ENCODE peak calls at places on chromosome 1, in six cellular contexts. G, Y, K, M, C and X are unnamed samples.

GRCh38 chr1:156356875-156357534 is 12.0 kb upstream of the RHBG start:
- DNase-seq in G (peak), Y (peak), K (no peak), M (peak), C (peak), X (no peak)

GRCh38 chr1:181131255-181131901 is 42.9 kb downstream of the IER5 start:
- DNase-seq in G (peak), Y (no peak), K (no peak), M (peak), C (no peak), X (no peak)

GRCh38 chr1:29709711-29710169 is 473.4 kb downstream of the PTPRU start:
- DNase-seq in G (no peak), Y (no peak), K (peak), M (no peak), C (no peak), X (no peak)

GRCh38 chr1:23196627-23197328 is 20.5 kb downstream of the HTR1D start:
- DNase-seq in G (no peak), Y (no peak), K (peak), M (no peak), C (no peak), X (peak)

GRCh38 chr1:166874464-166874863 is 1.6 kb downstream of the TADA1 start:
- DNase-seq in G (no peak), Y (no peak), K (no peak), M (no peak), C (no peak), X (no peak)

GRCh38 chr1:71228727-71229371 is 148.0 kb upstream of the ZRANB2 start:
- DNase-seq in G (no peak), Y (no peak), K (no peak), M (no peak), C (no peak), X (no peak)

GRCh38 chr1:59146651-59147358 is 150.1 kb upstream of the FGGY start:
- DNase-seq in G (peak), Y (no peak), K (peak), M (no peak), C (peak), X (no peak)

GRCh38 chr1:203526572-203526971 is 32.6 kb downstream of the OPTC start:
- DNase-seq in G (no peak), Y (no peak), K (no peak), M (no peak), C (no peak), X (no peak)

GRCh38 chr1:153649137-153649866 is 9.2 kb upstream of the SNAPIN start:
- DNase-seq in G (no peak), Y (no peak), K (no peak), M (no peak), C (peak), X (no peak)

GRCh38 chr1:200211157-200211556 is 183.6 kb downstream of the NR5A2 start:
- DNase-seq in G (no peak), Y (no peak), K (peak), M (no peak), C (no peak), X (peak)

GRCh38 chr1:153628638-153629342 is 556 bp downstream of the S100A1 start:
- DNase-seq in G (no peak), Y (no peak), K (no peak), M (no peak), C (no peak), X (no peak)

GRCh38 chr1:167947733-167948132 is 10.9 kb upstream of the MPC2 start:
- DNase-seq in G (no peak), Y (no peak), K (no peak), M (no peak), C (no peak), X (no peak)

GRCh38 chr1:116909511-116910378 is at the start of gene PTGFRN:
- DNase-seq in G (peak), Y (peak), K (peak), M (no peak), C (peak), X (no peak)

GRCh38 chr1:20366076-20366765 is 75.5 kb downstream of the VWA5B1 start:
- DNase-seq in G (peak), Y (no peak), K (peak), M (no peak), C (no peak), X (no peak)

GRCh38 chr1:238257018-238257417 is 366.3 kb upstream of the ZP4 start:
- DNase-seq in G (no peak), Y (no peak), K (no peak), M (no peak), C (no peak), X (no peak)

DNA sequence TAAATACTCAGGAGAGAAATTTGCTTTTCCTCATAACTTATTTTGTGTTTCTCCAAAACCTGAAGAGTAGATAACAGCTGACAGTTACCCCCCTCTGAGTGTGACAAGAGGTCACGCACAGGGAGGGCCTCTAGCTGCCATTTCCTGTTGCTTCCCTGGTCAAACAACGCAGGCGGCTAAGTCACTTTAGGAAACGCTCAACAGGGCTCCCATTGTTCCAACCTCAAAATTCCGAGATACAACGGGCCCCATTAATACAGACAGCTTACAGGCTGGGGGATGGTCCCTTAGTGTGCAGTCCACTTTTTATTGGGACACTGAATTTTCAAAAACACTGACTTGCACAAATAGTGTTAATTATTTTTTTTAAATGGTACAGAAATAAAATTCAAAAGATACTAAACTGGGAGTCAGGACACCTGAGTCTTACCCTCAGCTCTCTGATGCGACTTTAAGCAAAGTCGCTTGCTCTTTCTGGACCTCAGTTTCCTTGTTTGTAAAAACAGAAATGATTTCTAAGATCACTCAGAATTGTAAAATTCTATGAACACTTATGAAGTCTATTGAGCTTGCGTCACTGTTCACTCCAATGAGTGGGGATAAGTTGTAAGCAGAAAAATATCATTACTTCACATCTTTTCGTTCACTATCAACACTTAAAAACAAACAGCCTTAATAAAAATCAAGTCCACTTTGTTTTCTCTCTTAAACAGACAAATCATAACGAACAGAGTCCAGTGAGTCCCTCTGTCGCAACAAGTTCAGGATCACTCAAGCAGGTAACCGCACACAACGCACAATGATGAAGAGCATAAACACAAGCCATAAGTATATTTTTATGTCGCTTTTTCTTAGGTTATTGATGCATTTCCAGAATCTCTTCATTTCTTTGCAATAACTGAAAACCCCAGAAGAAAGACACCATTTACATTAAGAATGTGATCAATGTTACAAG is 13.5 kb downstream of the LZIC start:
- DNase-seq in G (no peak), Y (no peak), K (no peak), M (no peak), C (no peak), X (no peak)
- H3K27ac ChIP-seq in G (no peak), Y (no peak), K (no peak), M (no peak), C (no peak), X (no peak)

GRCh38 chr1:86154581-86155060 is 2.0 kb downstream of the COL24A1 start:
- DNase-seq in G (peak), Y (no peak), K (peak), M (no peak), C (no peak), X (no peak)

GRCh38 chr1:86149591-86149990 is 7.0 kb downstream of the COL24A1 start:
- DNase-seq in G (no peak), Y (no peak), K (no peak), M (no peak), C (no peak), X (no peak)

GRCh38 chr1:86151427-86151826 is 5.1 kb downstream of the COL24A1 start:
- DNase-seq in G (no peak), Y (no peak), K (peak), M (no peak), C (no peak), X (peak)

GRCh38 chr1:86152887-86153286 is 3.7 kb downstream of the COL24A1 start:
- DNase-seq in G (no peak), Y (no peak), K (no peak), M (no peak), C (no peak), X (no peak)

DNA sequence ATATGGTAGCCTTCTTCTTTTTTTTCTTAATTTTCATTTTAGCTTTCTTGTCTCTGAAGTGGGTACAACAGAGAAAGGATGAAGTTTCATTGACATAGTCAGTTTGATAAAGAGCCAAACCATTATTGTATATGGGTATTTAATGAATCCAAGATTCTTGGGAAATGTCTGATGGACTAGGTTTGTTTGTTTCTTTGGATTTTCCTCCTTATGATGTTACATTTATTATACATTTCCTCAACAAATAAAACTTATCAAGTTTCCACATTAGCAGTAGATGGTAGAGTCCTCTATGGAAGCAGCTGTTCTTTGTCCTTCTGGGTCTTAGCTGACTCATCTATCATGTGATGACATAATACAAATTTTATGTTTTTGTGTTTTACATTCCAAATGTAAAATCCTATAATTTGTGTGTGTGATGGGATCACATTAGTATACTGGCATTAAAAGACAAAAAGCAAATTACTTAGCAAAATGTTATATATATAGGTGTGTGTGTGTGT is 6.0 kb downstream of the COL24A1 start:
- DNase-seq in G (no peak), Y (no peak), K (peak), M (no peak), C (no peak), X (no peak)
- H3K4me3 ChIP-seq in G (no peak), Y (no peak), K (no peak), M (no peak), C (no peak), X (no peak)

DNA sequence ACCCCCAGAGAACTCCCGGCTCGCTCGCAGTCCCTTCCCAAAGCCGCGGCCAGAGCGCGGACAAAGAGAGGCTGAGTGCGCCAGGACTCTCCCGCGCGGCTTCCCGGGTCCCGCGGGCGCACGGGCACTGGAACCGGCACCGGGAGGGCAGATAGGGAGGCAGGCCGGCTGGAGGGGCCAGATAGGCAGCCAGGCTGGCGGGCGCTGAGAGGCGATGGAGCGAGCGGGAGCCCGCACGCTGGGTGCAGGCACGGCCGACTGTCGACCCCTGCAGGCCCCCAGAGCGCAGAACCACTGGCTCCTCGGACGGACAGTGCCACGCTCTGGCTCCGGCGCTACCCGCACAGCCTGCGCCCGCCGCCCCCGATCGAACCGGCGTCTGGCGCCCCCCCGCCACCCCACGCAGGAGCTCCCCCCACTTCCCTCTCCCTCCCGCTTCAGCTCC is 634 bp downstream of the SLC6A9 start:
- DNase-seq in G (peak), Y (peak), K (peak), M (peak), C (no peak), X (no peak)
- TF ChIP-seq CTCF in G (no peak), Y (no peak), K (peak), M (peak), C (no peak), X (peak)

DNA sequence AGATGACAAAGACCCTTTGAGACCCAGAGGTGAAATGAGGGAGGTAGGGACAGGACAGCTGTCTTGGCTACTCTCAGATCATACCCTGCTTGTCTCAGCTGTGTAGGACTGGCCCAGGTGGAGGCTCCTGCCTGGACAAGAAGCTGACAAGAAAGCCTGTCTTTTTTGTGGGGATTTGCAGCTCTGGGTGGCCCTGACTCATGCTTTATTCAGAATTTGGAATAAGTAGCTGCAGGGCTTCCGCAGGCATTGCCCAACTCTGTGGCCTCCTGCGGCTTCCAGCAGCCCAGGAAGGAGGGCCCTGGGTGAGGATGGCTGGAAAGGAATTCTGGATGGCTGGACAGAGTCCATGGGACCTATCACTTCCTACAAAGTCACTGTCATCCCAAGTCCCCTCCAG is 20.6 kb upstream of the PADI4 start:
- DNase-seq in G (peak), Y (no peak), K (peak), M (no peak), C (no peak), X (peak)
- H3K27ac ChIP-seq in G (no peak), Y (no peak), K (no peak), M (no peak), C (no peak), X (peak)

GRCh38 chr1:234689236-234689635 is 79.3 kb upstream of the IRF2BP2 start:
- DNase-seq in G (no peak), Y (no peak), K (no peak), M (no peak), C (no peak), X (no peak)
- H3K4me3 ChIP-seq in G (no peak), Y (no peak), K (no peak), M (no peak), C (no peak), X (no peak)

GRCh38 chr1:234322979-234323378 is 50.3 kb upstream of the COA6 start:
- DNase-seq in G (peak), Y (no peak), K (peak), M (peak), C (peak), X (no peak)
- TF ChIP-seq CTCF in G (peak), Y (no peak), K (peak), M (peak), C (no peak), X (peak)

GRCh38 chr1:93620841-93621210 is 60.8 kb downstream of the BCAR3 start:
- DNase-seq in G (no peak), Y (no peak), K (no peak), M (no peak), C (peak), X (no peak)
- H3K27ac ChIP-seq in G (no peak), Y (no peak), K (no peak), M (no peak), C (peak), X (no peak)